ENCODE peak calls at places on chromosomes 12 and 14, in six cellular contexts. One of them, this sample, is unnamed.

GRCh38 chr12:2333516-2333915 is 280.7 kb downstream of the CACNA1C start:
- DNase-seq in cardiac fibroblast: no peak
- DNase-seq in NCI-H1092 treated with DMSO at 0.1 percent for 48 hours: no peak
- DNase-seq in kidney tubule cell: no peak
- DNase-seq in central memory CD8-positive, alpha-beta T cell: no peak
- DNase-seq in neural crest cell: peak
- DNase-seq in this sample: no peak

GRCh38 chr14:24630872-24631477 is 3.0 kb downstream of the GZMB start:
- DNase-seq in cardiac fibroblast: peak
- DNase-seq in central memory CD8-positive, alpha-beta T cell: no peak
- DNase-seq in kidney tubule cell: peak
- DNase-seq in neural crest cell: no peak
- DNase-seq in NCI-H1092 treated with DMSO at 0.1 percent for 48 hours: peak
- DNase-seq in this sample: peak

GRCh38 chr14:23539209-23539866 is 12.2 kb downstream of the ZFHX2 start:
- DNase-seq in neural crest cell: peak
- DNase-seq in NCI-H1092 treated with DMSO at 0.1 percent for 48 hours: peak
- DNase-seq in cardiac fibroblast: peak
- DNase-seq in central memory CD8-positive, alpha-beta T cell: no peak
- DNase-seq in kidney tubule cell: peak
- DNase-seq in this sample: peak

GRCh38 chr12:68233498-68233897 is 7.9 kb upstream of the IL26 start:
- DNase-seq in central memory CD8-positive, alpha-beta T cell: no peak
- DNase-seq in cardiac fibroblast: no peak
- DNase-seq in neural crest cell: no peak
- DNase-seq in kidney tubule cell: no peak
- DNase-seq in NCI-H1092 treated with DMSO at 0.1 percent for 48 hours: no peak
- DNase-seq in this sample: no peak

GRCh38 chr12:16350682-16351081 is 3.2 kb downstream of the MGST1 start:
- DNase-seq in cardiac fibroblast: peak
- DNase-seq in kidney tubule cell: peak
- DNase-seq in neural crest cell: no peak
- DNase-seq in NCI-H1092 treated with DMSO at 0.1 percent for 48 hours: no peak
- DNase-seq in central memory CD8-positive, alpha-beta T cell: no peak
- DNase-seq in this sample: peak

GRCh38 chr12:24952389-24952788 is 3.5 kb upstream of the BCAT1 start:
- DNase-seq in kidney tubule cell: peak
- DNase-seq in central memory CD8-positive, alpha-beta T cell: no peak
- DNase-seq in cardiac fibroblast: no peak
- DNase-seq in neural crest cell: no peak
- DNase-seq in NCI-H1092 treated with DMSO at 0.1 percent for 48 hours: no peak
- DNase-seq in this sample: no peak

GRCh38 chr12:94781835-94782234 is 131.5 kb upstream of the TMCC3 start:
- DNase-seq in cardiac fibroblast: no peak
- DNase-seq in central memory CD8-positive, alpha-beta T cell: no peak
- DNase-seq in kidney tubule cell: no peak
- DNase-seq in NCI-H1092 treated with DMSO at 0.1 percent for 48 hours: no peak
- DNase-seq in neural crest cell: no peak
- DNase-seq in this sample: no peak

GRCh38 chr14:63088865-63089264 is 43.6 kb upstream of the KCNH5 start:
- DNase-seq in central memory CD8-positive, alpha-beta T cell: no peak
- DNase-seq in kidney tubule cell: no peak
- DNase-seq in NCI-H1092 treated with DMSO at 0.1 percent for 48 hours: peak
- DNase-seq in cardiac fibroblast: no peak
- DNase-seq in neural crest cell: no peak
- DNase-seq in this sample: no peak

GRCh38 chr12:2287589-2287988 is 234.8 kb downstream of the CACNA1C start:
- DNase-seq in kidney tubule cell: no peak
- DNase-seq in neural crest cell: no peak
- DNase-seq in central memory CD8-positive, alpha-beta T cell: no peak
- DNase-seq in cardiac fibroblast: no peak
- DNase-seq in NCI-H1092 treated with DMSO at 0.1 percent for 48 hours: no peak
- DNase-seq in this sample: no peak

GRCh38 chr14:68795602-68796417 is 2.9 kb upstream of the ZFP36L1 start:
- DNase-seq in NCI-H1092 treated with DMSO at 0.1 percent for 48 hours: peak
- DNase-seq in cardiac fibroblast: peak
- DNase-seq in neural crest cell: no peak
- DNase-seq in kidney tubule cell: peak
- DNase-seq in central memory CD8-positive, alpha-beta T cell: peak
- DNase-seq in this sample: peak

GRCh38 chr14:95008445-95009217 is 148.7 kb downstream of the DICER1 start:
- DNase-seq in cardiac fibroblast: no peak
- DNase-seq in central memory CD8-positive, alpha-beta T cell: no peak
- DNase-seq in neural crest cell: no peak
- DNase-seq in kidney tubule cell: no peak
- DNase-seq in NCI-H1092 treated with DMSO at 0.1 percent for 48 hours: no peak
- DNase-seq in this sample: no peak

GRCh38 chr14:92386637-92387036 is 63.7 kb downstream of the SLC24A4 start:
- DNase-seq in cardiac fibroblast: no peak
- DNase-seq in kidney tubule cell: no peak
- DNase-seq in central memory CD8-positive, alpha-beta T cell: no peak
- DNase-seq in neural crest cell: no peak
- DNase-seq in NCI-H1092 treated with DMSO at 0.1 percent for 48 hours: no peak
- DNase-seq in this sample: no peak

GRCh38 chr12:107134558-107134957 is 41.2 kb upstream of the CRY1 start:
- DNase-seq in central memory CD8-positive, alpha-beta T cell: peak
- DNase-seq in NCI-H1092 treated with DMSO at 0.1 percent for 48 hours: no peak
- DNase-seq in kidney tubule cell: peak
- DNase-seq in cardiac fibroblast: no peak
- DNase-seq in neural crest cell: no peak
- DNase-seq in this sample: no peak

GRCh38 chr14:64434528-64434927 is 30.8 kb upstream of the AKAP5 start:
- DNase-seq in cardiac fibroblast: peak
- DNase-seq in NCI-H1092 treated with DMSO at 0.1 percent for 48 hours: no peak
- DNase-seq in kidney tubule cell: no peak
- DNase-seq in central memory CD8-positive, alpha-beta T cell: no peak
- DNase-seq in neural crest cell: no peak
- DNase-seq in this sample: no peak

GRCh38 chr12:18261906-18262305 is 588 bp downstream of the PIK3C2G start:
- DNase-seq in neural crest cell: no peak
- DNase-seq in central memory CD8-positive, alpha-beta T cell: no peak
- DNase-seq in cardiac fibroblast: no peak
- DNase-seq in NCI-H1092 treated with DMSO at 0.1 percent for 48 hours: no peak
- DNase-seq in kidney tubule cell: no peak
- DNase-seq in this sample: no peak

GRCh38 chr12:65121049-65121955 is at the start of gene WIF1:
- DNase-seq in NCI-H1092 treated with DMSO at 0.1 percent for 48 hours: peak
- DNase-seq in neural crest cell: no peak
- DNase-seq in central memory CD8-positive, alpha-beta T cell: no peak
- DNase-seq in cardiac fibroblast: peak
- DNase-seq in kidney tubule cell: peak
- DNase-seq in this sample: peak

GRCh38 chr14:87113286-87113685 is 879.7 kb downstream of the GALC start:
- DNase-seq in NCI-H1092 treated with DMSO at 0.1 percent for 48 hours: no peak
- DNase-seq in kidney tubule cell: no peak
- DNase-seq in cardiac fibroblast: no peak
- DNase-seq in neural crest cell: no peak
- DNase-seq in central memory CD8-positive, alpha-beta T cell: no peak
- DNase-seq in this sample: no peak

GRCh38 chr14:73786942-73787759 is 64.5 kb upstream of the PTGR2 start:
- DNase-seq in neural crest cell: peak
- DNase-seq in cardiac fibroblast: peak
- DNase-seq in kidney tubule cell: peak
- DNase-seq in central memory CD8-positive, alpha-beta T cell: peak
- DNase-seq in NCI-H1092 treated with DMSO at 0.1 percent for 48 hours: no peak
- DNase-seq in this sample: peak

GRCh38 chr12:48532601-48533000 is 7.2 kb downstream of the OR8S1 start:
- DNase-seq in NCI-H1092 treated with DMSO at 0.1 percent for 48 hours: no peak
- DNase-seq in kidney tubule cell: no peak
- DNase-seq in neural crest cell: no peak
- DNase-seq in cardiac fibroblast: no peak
- DNase-seq in central memory CD8-positive, alpha-beta T cell: no peak
- DNase-seq in this sample: no peak

GRCh38 chr12:46693034-46693433 is 132.8 kb downstream of the SLC38A4 start:
- DNase-seq in cardiac fibroblast: no peak
- DNase-seq in kidney tubule cell: no peak
- DNase-seq in neural crest cell: no peak
- DNase-seq in central memory CD8-positive, alpha-beta T cell: no peak
- DNase-seq in NCI-H1092 treated with DMSO at 0.1 percent for 48 hours: no peak
- DNase-seq in this sample: no peak

GRCh38 chr12:65696227-65696626 is 128.1 kb upstream of the HMGA2 start:
- DNase-seq in NCI-H1092 treated with DMSO at 0.1 percent for 48 hours: no peak
- DNase-seq in neural crest cell: no peak
- DNase-seq in kidney tubule cell: peak
- DNase-seq in cardiac fibroblast: no peak
- DNase-seq in central memory CD8-positive, alpha-beta T cell: no peak
- DNase-seq in this sample: no peak

GRCh38 chr12:113658030-113658655 is 186.5 kb upstream of the LHX5 start:
- DNase-seq in NCI-H1092 treated with DMSO at 0.1 percent for 48 hours: no peak
- DNase-seq in central memory CD8-positive, alpha-beta T cell: no peak
- DNase-seq in neural crest cell: no peak
- DNase-seq in cardiac fibroblast: peak
- DNase-seq in kidney tubule cell: no peak
- DNase-seq in this sample: no peak

GRCh38 chr12:30696486-30696885 is 817 bp upstream of the IPO8 start:
- DNase-seq in kidney tubule cell: no peak
- DNase-seq in central memory CD8-positive, alpha-beta T cell: no peak
- DNase-seq in neural crest cell: no peak
- DNase-seq in cardiac fibroblast: no peak
- DNase-seq in NCI-H1092 treated with DMSO at 0.1 percent for 48 hours: no peak
- DNase-seq in this sample: no peak

GRCh38 chr14:37051153-37051552 is 121.3 kb downstream of the SLC25A21 start:
- DNase-seq in kidney tubule cell: peak
- DNase-seq in central memory CD8-positive, alpha-beta T cell: no peak
- DNase-seq in NCI-H1092 treated with DMSO at 0.1 percent for 48 hours: no peak
- DNase-seq in cardiac fibroblast: no peak
- DNase-seq in neural crest cell: no peak
- DNase-seq in this sample: peak

GRCh38 chr12:40054554-40055226 is 51.2 kb downstream of the SLC2A13 start:
- DNase-seq in cardiac fibroblast: peak
- DNase-seq in kidney tubule cell: no peak
- DNase-seq in NCI-H1092 treated with DMSO at 0.1 percent for 48 hours: no peak
- DNase-seq in neural crest cell: no peak
- DNase-seq in central memory CD8-positive, alpha-beta T cell: no peak
- DNase-seq in this sample: peak

GRCh38 chr12:120821878-120822277 is 82.3 kb downstream of the SPPL3 start:
- DNase-seq in NCI-H1092 treated with DMSO at 0.1 percent for 48 hours: no peak
- DNase-seq in cardiac fibroblast: no peak
- DNase-seq in central memory CD8-positive, alpha-beta T cell: no peak
- DNase-seq in kidney tubule cell: no peak
- DNase-seq in neural crest cell: no peak
- DNase-seq in this sample: no peak

This sample was measured in AG20443.